ENCODE peak calls at places on chromosomes 16 and 17, in eight cellular contexts. Y is stimulated activated naive B cell treated with anti-CD40 and anti-IgM and Interleukin-4, amounts not matched to agents 10 μg/mL and 1 μg/mL and 100 μg/mL, for 72 hours; H is H54; N is activated naive CD4-positive, alpha-beta T cell; D is stimulated activated CD8-positive, alpha-beta memory T cell treated with anti-CD3 and anti-CD28 coated beads, Interleukin-7, amount 100 ng/mL, for 1 hour; U is skeletal muscle cell; A is MM.1S; V is GM23338. O is an unnamed sample.

GRCh38 chr16:47880653-47881052 is 275.1 kb downstream of the ABCC12 start:
- DNase-seq in Y (no peak), H (no peak), N (no peak), D (no peak), U (no peak), A (no peak), V (no peak), O (no peak)

GRCh38 chr16:80231888-80232287 is 308.9 kb upstream of the DYNLRB2 start:
- DNase-seq in Y (peak), H (peak), N (no peak), D (no peak), U (peak), A (no peak), V (no peak), O (peak)

GRCh38 chr16:87584271-87584670 is 18.0 kb upstream of the JPH3 start:
- DNase-seq in Y (no peak), H (no peak), N (no peak), D (no peak), U (no peak), A (no peak), V (no peak), O (peak)

GRCh38 chr16:87463722-87464690 is 28.8 kb downstream of the ZCCHC14 start:
- DNase-seq in Y (peak), H (peak), N (no peak), D (no peak), U (peak), A (no peak), V (no peak), O (no peak)

GRCh38 chr17:39812466-39812865 is 51.6 kb downstream of the IKZF3 start:
- DNase-seq in Y (no peak), H (no peak), N (no peak), D (no peak), U (no peak), A (no peak), V (no peak), O (no peak)

GRCh38 chr17:82419471-82419995 is 1.1 kb upstream of the OGFOD3 start:
- DNase-seq in Y (no peak), H (no peak), N (no peak), D (no peak), U (no peak), A (peak), V (no peak), O (no peak)

GRCh38 chr17:82649501-82650261 is 1.4 kb upstream of the WDR45B start:
- DNase-seq in Y (no peak), H (no peak), N (no peak), D (no peak), U (no peak), A (no peak), V (no peak), O (no peak)

GRCh38 chr17:61816538-61816937 is 46.8 kb downstream of the BRIP1 start:
- DNase-seq in Y (peak), H (no peak), N (no peak), D (no peak), U (no peak), A (no peak), V (no peak), O (no peak)

GRCh38 chr16:31365131-31365865 is 10.3 kb downstream of the ITGAX start:
- DNase-seq in Y (no peak), H (no peak), N (no peak), D (no peak), U (no peak), A (no peak), V (no peak), O (no peak)

O was measured in stromal cell of bone marrow.